ENCODE peak calls at places on chromosomes 2 and 18, in nine cellular contexts. Q is uterus, E is upper lobe of right lung, I is SK-N-SH, G is adrenal gland, R is heart right ventricle, M is IMR-90, C is GM23338, U is pancreas. X is an unnamed sample.

GRCh38 chr18:63591725-63592124 is 4.6 kb downstream of the SERPINB13 start:
- DNase-seq in M (no peak), C (no peak), Q (no peak), R (no peak), I (no peak), E (no peak), U (no peak), G (no peak), X (no peak)

GRCh38 chr2:232838406-232838874 is 31.6 kb upstream of the SNORC start:
- DNase-seq in E (no peak), Q (no peak), C (peak; percentile 10), G (no peak), I (no peak), M (peak; percentile 29), U (no peak), R (no peak), X (no peak)

GRCh38 chr2:222499226-222499625 is 74.9 kb downstream of the SGPP2 start:
- DNase-seq in C (no peak), G (no peak), I (no peak), M (no peak), E (no peak), Q (no peak), U (no peak), R (no peak), X (no peak)

GRCh38 chr2:8264981-8265380 is 416.9 kb upstream of the ID2 start:
- DNase-seq in C (no peak), M (no peak), I (no peak), Q (no peak), G (no peak), E (no peak), U (no peak), R (no peak), X (no peak)

GRCh38 chr2:179701524-179702110 is 159.8 kb downstream of the ZNF385B start:
- DNase-seq in U (no peak), R (no peak), E (no peak), M (peak; percentile 45), G (no peak), I (no peak), Q (no peak), C (no peak), X (no peak)

GRCh38 chr2:15238028-15238427 is 323.1 kb downstream of the NBAS start:
- DNase-seq in Q (no peak), I (no peak), E (no peak), C (no peak), M (no peak), R (no peak), G (no peak), U (no peak), X (no peak)

GRCh38 chr2:75607988-75608683 is 38.4 kb upstream of the MRPL19 start:
- DNase-seq in G (no peak), U (no peak), M (no peak), Q (no peak), I (no peak), C (peak; percentile 55), E (no peak), R (no peak), X (no peak)

GRCh38 chr2:219571311-219572236 is at the start of gene OBSL1:
- DNase-seq in R (peak; percentile 84), Q (peak; percentile 63), I (peak; percentile 97), C (peak; percentile 95), U (peak; percentile 86), E (peak; percentile 88), M (peak; percentile 70), G (peak; percentile 96), X (peak; percentile 92)

GRCh38 chr2:157125685-157126084 is 131.8 kb upstream of the GALNT5 start:
- DNase-seq in E (no peak), M (no peak), R (no peak), I (no peak), G (no peak), Q (no peak), U (no peak), C (no peak), X (no peak)

GRCh38 chr18:23136326-23137092 is 1.2 kb downstream of the CABLES1 start:
- DNase-seq in G (no peak), C (peak; percentile 56), Q (peak; percentile 52), E (peak; percentile 80), U (peak; percentile 72), I (peak; percentile 78), M (no peak), R (peak; percentile 57), X (peak; percentile 39)

GRCh38 chr2:147141930-147142329 is 702.9 kb upstream of the ACVR2A start:
- DNase-seq in Q (no peak), U (no peak), C (peak; percentile 49), I (no peak), E (no peak), R (no peak), G (no peak), M (no peak), X (no peak)

GRCh38 chr2:197504000-197504399 is 3.8 kb downstream of the HSPE1 start:
- DNase-seq in U (no peak), C (no peak), M (no peak), G (no peak), Q (no peak), E (no peak), R (no peak), I (no peak), X (no peak)

GRCh38 chr18:55356815-55357214 is 231.2 kb downstream of the TCF4 start:
- DNase-seq in E (no peak), Q (no peak), C (peak; percentile 45), R (no peak), U (no peak), M (no peak), G (no peak), I (no peak), X (no peak)

GRCh38 chr2:108583903-108584520 is 49.7 kb downstream of the LIMS1 start:
- DNase-seq in I (peak; percentile 73), R (no peak), U (no peak), C (peak; percentile 91), E (no peak), G (peak; percentile 74), Q (peak; percentile 76), M (peak; percentile 87), X (peak; percentile 48)

GRCh38 chr2:105431367-105432088 is 32.7 kb upstream of the FHL2 start:
- DNase-seq in I (peak; percentile 37), Q (peak; percentile 74), U (no peak), C (no peak), M (peak; percentile 35), R (peak; percentile 71), E (no peak), G (peak; percentile 85), X (peak; percentile 71)

GRCh38 chr2:383888-384287 is 96.0 kb upstream of the ALKAL2 start:
- DNase-seq in R (no peak), C (peak; percentile 14), Q (no peak), E (no peak), G (no peak), M (no peak), I (no peak), U (no peak), X (no peak)

GRCh38 chr18:37869051-37869450 is 303.5 kb upstream of the CELF4 start:
- DNase-seq in C (no peak), U (no peak), M (no peak), E (no peak), R (no peak), G (no peak), I (no peak), Q (no peak), X (no peak)

GRCh38 chr2:36545871-36546416 is 52.0 kb downstream of the FEZ2 start:
- DNase-seq in M (no peak), U (no peak), G (no peak), R (no peak), Q (no peak), C (no peak), I (no peak), E (no peak), X (no peak)

GRCh38 chr2:36540986-36541750 is 56.8 kb downstream of the FEZ2 start:
- DNase-seq in M (no peak), C (no peak), E (no peak), U (no peak), R (no peak), I (no peak), G (no peak), Q (no peak), X (no peak)

GRCh38 chr2:36541891-36542595 is 55.9 kb downstream of the FEZ2 start:
- DNase-seq in Q (no peak), M (no peak), U (no peak), G (no peak), I (no peak), R (no peak), C (no peak), E (no peak), X (no peak)

GRCh38 chr2:36547906-36548305 is 50.1 kb downstream of the FEZ2 start:
- DNase-seq in I (no peak), R (no peak), M (no peak), G (no peak), E (no peak), U (no peak), C (no peak), Q (no peak), X (no peak)

DNA sequence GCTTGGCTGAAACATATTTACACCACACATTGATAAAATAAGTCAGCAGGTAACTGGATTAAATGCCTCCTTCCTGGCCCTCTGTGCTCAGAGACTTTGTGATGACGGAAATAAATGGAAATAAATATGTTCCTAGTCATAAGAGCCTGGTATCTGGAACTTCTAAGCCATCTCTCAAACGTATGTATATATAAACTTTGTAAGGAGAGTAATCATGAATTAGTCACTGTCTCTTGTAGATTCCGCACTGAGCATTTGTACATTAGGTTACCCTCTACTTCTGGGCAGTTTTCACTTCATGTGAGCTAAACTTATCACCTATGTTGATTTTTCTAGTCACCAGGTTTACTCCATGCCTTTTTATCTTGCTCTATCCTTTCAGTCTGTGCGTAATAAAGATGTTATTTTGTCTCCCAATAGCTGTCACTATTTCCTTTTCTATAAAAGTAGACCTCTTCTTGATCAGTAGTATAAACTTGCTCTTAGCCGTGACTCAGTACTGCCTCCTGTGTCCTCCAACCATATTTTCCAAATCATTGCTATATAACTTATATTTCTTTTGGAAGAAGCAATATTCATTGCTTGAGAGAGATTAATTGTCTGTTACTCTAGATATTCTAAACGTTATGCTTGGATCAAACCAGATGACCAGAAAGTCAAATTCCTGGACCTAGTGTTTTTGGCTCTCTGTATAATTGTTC is 53.2 kb downstream of the FEZ2 start:
- DNase-seq in U (no peak), Q (no peak), I (no peak), R (no peak), M (peak; percentile 52), E (no peak), C (no peak), G (no peak), X (no peak)
- TF ChIP-seq CTCF in U (no peak), Q (no peak), I (peak; percentile 62), R (no peak), M (peak; percentile 44), E (peak; percentile 19), C (peak; percentile 27), G (no peak), X (no peak)

GRCh38 chr2:23376075-23376474 is 8.9 kb upstream of the KLHL29 start:
- DNase-seq in C (no peak), R (no peak), E (no peak), I (no peak), U (no peak), Q (no peak), G (no peak), M (no peak), X (no peak)
- H3K4me3 ChIP-seq in C (no peak overlapping the region), R (no peak overlapping the region), E (no peak overlapping the region), I (no peak overlapping the region), U (no peak overlapping the region), Q (no peak overlapping the region), G (no peak overlapping the region), M (no peak overlapping the region), X (no peak overlapping the region)

GRCh38 chr2:95346738-95347671 is 49.9 kb downstream of the KCNIP3 start:
- DNase-seq in U (no peak), I (peak; percentile 59), C (peak; percentile 60), R (peak; percentile 44), E (peak; percentile 66), M (no peak), Q (peak; percentile 30), G (no peak), X (peak; percentile 61)
- H3K27me3 ChIP-seq in U (no peaks in the 10 kb centered on the region), I (peaks cover 59% of the 10 kb centered on the region), C (peaks cover 62% of the 10 kb centered on the region), R (peaks cover 19% of the 10 kb centered on the region), E (peaks cover 16% of the 10 kb centered on the region), M (peaks cover 22% of the 10 kb centered on the region), Q (no peaks in the 10 kb centered on the region), G (no peaks in the 10 kb centered on the region), X (peaks cover 28% of the 10 kb centered on the region)

GRCh38 chr2:218269900-218270720 is at the start of the genes AAMP and PNKD:
- DNase-seq in M (peak; percentile 99), R (peak; percentile 100), E (peak; percentile 100), G (peak; percentile 100), C (peak; percentile 100), I (peak; percentile 99), Q (peak; percentile 100), U (peak; percentile 100), X (peak; percentile 100)
- TF ChIP-seq CTCF in M (peak; percentile 28), R (peak; percentile 54), E (peak; percentile 32), G (peak; percentile 5), C (no peak), I (peak; percentile 8), Q (peak; percentile 20), U (no peak), X (no peak)

X was measured in psoas muscle.